ENCODE peak calls at places on chromosomes 3 and 15, in seven cellular contexts. M is skeletal muscle cell, W is NCI-H748 treated with DMSO at 0.1 percent for 48 hours, X is NCI-H1105, S is GM12891, G is AG08396, R is hepatocyte. H is an unnamed sample.

GRCh38 chr15:55230051-55230670 is 33.4 kb upstream of the RSL24D1 start:
- DNase-seq in S (no peak), G (no peak), M (no peak), R (no peak), X (no peak), W (no peak), H (no peak)

GRCh38 chr3:13276438-13277129 is 143.5 kb downstream of the NUP210 start:
- DNase-seq in R (no peak), S (no peak), X (no peak), M (no peak), G (no peak), W (no peak), H (no peak)

GRCh38 chr3:127424766-127425504 is 137.1 kb upstream of the PRR20G start:
- DNase-seq in R (no peak), G (no peak), W (no peak), M (no peak), X (no peak), S (no peak), H (no peak)

GRCh38 chr3:69009559-69010410 is 3.7 kb downstream of the EOGT start:
- DNase-seq in W (no peak), M (peak), S (no peak), X (no peak), R (peak), G (peak), H (peak)

GRCh38 chr3:11665331-11665730 is 21.6 kb upstream of the VGLL4 start:
- DNase-seq in G (no peak), S (no peak), R (no peak), W (no peak), X (no peak), M (no peak), H (no peak)

GRCh38 chr3:188278717-188279324 is 124.9 kb downstream of the LPP start:
- DNase-seq in R (no peak), X (no peak), W (no peak), M (no peak), G (no peak), S (no peak), H (no peak)

GRCh38 chr3:149971403-149972075 is 844 bp upstream of the PFN2 start:
- DNase-seq in G (no peak), S (peak), M (peak), R (no peak), W (peak), X (peak), H (peak)

GRCh38 chr3:13015286-13016082 is 57.7 kb downstream of the IQSEC1 start:
- DNase-seq in W (no peak), S (no peak), G (no peak), M (no peak), X (no peak), R (no peak), H (no peak)

GRCh38 chr3:185175370-185175987 is 22.6 kb upstream of the C3orf70 start:
- DNase-seq in R (peak), W (no peak), X (no peak), S (peak), M (peak), G (no peak), H (no peak)

GRCh38 chr3:140349938-140350337 is 327.9 kb upstream of the TRIM42 start:
- DNase-seq in X (no peak), S (no peak), W (no peak), G (no peak), M (no peak), R (peak), H (no peak)

GRCh38 chr3:142646020-142646783 is 50.0 kb downstream of the PLS1 start:
- DNase-seq in W (no peak), R (no peak), M (no peak), G (no peak), X (no peak), S (no peak), H (no peak)

GRCh38 chr3:146625117-146625775 is 20.1 kb upstream of the PLSCR5 start:
- DNase-seq in G (peak), S (no peak), R (no peak), M (no peak), X (no peak), W (no peak), H (peak)

GRCh38 chr3:76383781-76384180 is 598.4 kb upstream of the ZNF717 start:
- DNase-seq in W (no peak), G (no peak), R (no peak), S (no peak), X (no peak), M (no peak), H (no peak)

GRCh38 chr15:27234593-27234992 is 263.6 kb downstream of the GABRG3 start:
- DNase-seq in S (no peak), G (no peak), W (no peak), R (no peak), M (no peak), X (no peak), H (no peak)

GRCh38 chr3:156024904-156025303 is 95.5 kb upstream of the KCNAB1 start:
- DNase-seq in W (no peak), X (no peak), M (no peak), S (no peak), G (peak), R (no peak), H (no peak)

GRCh38 chr3:111761309-111761795 is 97.7 kb upstream of the PHLDB2 start:
- DNase-seq in W (no peak), R (no peak), G (peak), S (no peak), M (peak), X (no peak), H (peak)

GRCh38 chr3:124413393-124413792 is 316.9 kb upstream of the UMPS start:
- DNase-seq in G (no peak), X (no peak), M (no peak), W (no peak), R (no peak), S (no peak), H (no peak)

GRCh38 chr3:194072097-194072428 is 63.9 kb upstream of the HES1 start:
- DNase-seq in W (no peak), R (no peak), G (no peak), X (no peak), M (no peak), S (no peak), H (no peak)

GRCh38 chr15:84874991-84875390 is 9.5 kb upstream of the SLC28A1 start:
- DNase-seq in M (no peak), X (no peak), R (no peak), W (no peak), S (no peak), G (no peak), H (no peak)

GRCh38 chr15:101120961-101121360 is 130.9 kb downstream of the CHSY1 start:
- DNase-seq in G (no peak), X (no peak), S (no peak), M (no peak), R (no peak), W (no peak), H (no peak)

GRCh38 chr3:94904275-94904674 is 841.4 kb downstream of the NSUN3 start:
- DNase-seq in X (no peak), S (no peak), W (no peak), R (no peak), G (no peak), M (no peak), H (no peak)

GRCh38 chr3:52339612-52340011 is 23.5 kb downstream of the DNAH1 start:
- DNase-seq in G (peak), M (peak), X (peak), W (peak), R (peak), S (no peak), H (peak)

GRCh38 chr15:97972366-97972765 is 11.9 kb downstream of the ARRDC4 start:
- DNase-seq in W (no peak), M (no peak), R (no peak), S (no peak), G (no peak), X (no peak), H (no peak)

GRCh38 chr3:100471436-100471835 is 21.0 kb upstream of the TMEM45A start:
- DNase-seq in W (no peak), G (no peak), M (no peak), R (no peak), S (no peak), X (no peak), H (no peak)

GRCh38 chr3:107283948-107284347 is 93.3 kb upstream of the CCDC54 start:
- DNase-seq in X (no peak), W (no peak), S (no peak), R (no peak), G (no peak), M (peak), H (no peak)

GRCh38 chr3:113514265-113514769 is 639 bp downstream of the SPICE1 start:
- DNase-seq in M (no peak), S (no peak), G (no peak), X (no peak), R (no peak), W (no peak), H (no peak)

GRCh38 chr3:41288785-41289184 is 89.5 kb downstream of the CTNNB1 start:
- DNase-seq in X (no peak), G (no peak), M (no peak), W (no peak), S (no peak), R (no peak), H (no peak)

GRCh38 chr15:79972861-79973260 is 1.9 kb upstream of the BCL2A1 start:
- DNase-seq in X (no peak), S (no peak), G (no peak), W (no peak), M (no peak), R (no peak), H (no peak)

H was measured in kidney glomerular epithelial cell.